ENCODE peak calls at places on chromosome 5, in seven cellular contexts. B is activated CD8-positive, alpha-beta T cell treated with anti-CD3 and anti-CD28 coated beads for 36 hours; A is NCI-H510A treated with DMSO at 0.1 percent for 48 hours; T is LoVo; O is NB4; R is neural crest cell; K is SK-MEL-5. M is an unnamed sample.

GRCh38 chr5:120684749-120685415 is 220.8 kb downstream of the PRR16 start:
- DNase-seq in B (no peak), A (no peak), T (no peak), O (peak), R (no peak), K (peak), M (peak)

GRCh38 chr5:111935835-111936234 is 178.8 kb upstream of the NREP start:
- DNase-seq in B (no peak), A (no peak), T (no peak), O (no peak), R (no peak), K (no peak), M (no peak)

GRCh38 chr5:151234476-151235238 is 10.8 kb upstream of the CCDC69 start:
- DNase-seq in B (peak), A (no peak), T (no peak), O (peak), R (no peak), K (no peak), M (no peak)

GRCh38 chr5:146052780-146053179 is 52.6 kb downstream of the PLAC8L1 start:
- DNase-seq in B (peak), A (no peak), T (no peak), O (peak), R (no peak), K (peak), M (peak)

GRCh38 chr5:17056056-17056690 is 120.1 kb upstream of the MYO10 start:
- DNase-seq in B (no peak), A (no peak), T (peak), O (no peak), R (no peak), K (no peak), M (no peak)

GRCh38 chr5:96064905-96065304 is 103.3 kb upstream of the ELL2 start:
- DNase-seq in B (no peak), A (no peak), T (no peak), O (no peak), R (no peak), K (no peak), M (no peak)

GRCh38 chr5:53087596-53087995 is 22.0 kb downstream of the MOCS2 start:
- DNase-seq in B (no peak), A (no peak), T (no peak), O (no peak), R (no peak), K (peak), M (no peak)

GRCh38 chr5:159252195-159252594 is 10.9 kb upstream of the UBLCP1 start:
- DNase-seq in B (no peak), A (no peak), T (no peak), O (no peak), R (no peak), K (no peak), M (no peak)

GRCh38 chr5:132222649-132223038 is 5.0 kb downstream of the P4HA2 start:
- DNase-seq in B (no peak), A (no peak), T (no peak), O (no peak), R (no peak), K (no peak), M (no peak)

GRCh38 chr5:40929049-40929448 is 19.8 kb downstream of the C7 start:
- DNase-seq in B (no peak), A (no peak), T (no peak), O (no peak), R (no peak), K (no peak), M (no peak)

GRCh38 chr5:167639761-167640160 is 651.7 kb upstream of the WWC1 start:
- DNase-seq in B (no peak), A (no peak), T (no peak), O (no peak), R (no peak), K (no peak), M (no peak)

GRCh38 chr5:66186108-66186507 is 42.0 kb downstream of the SREK1 start:
- DNase-seq in B (no peak), A (no peak), T (no peak), O (no peak), R (no peak), K (no peak), M (no peak)

GRCh38 chr5:54180616-54181015 is 129.8 kb downstream of the ARL15 start:
- DNase-seq in B (no peak), A (no peak), T (no peak), O (no peak), R (peak), K (no peak), M (no peak)

GRCh38 chr5:154967419-154968024 is 26.6 kb downstream of the MRPL22 start:
- DNase-seq in B (peak), A (no peak), T (no peak), O (peak), R (no peak), K (peak), M (peak)

GRCh38 chr5:69368458-69369368 is 607 bp downstream of the AK6 start:
- DNase-seq in B (peak), A (no peak), T (no peak), O (peak), R (no peak), K (no peak), M (peak)

GRCh38 chr5:178430187-178431062 is 159.8 kb downstream of the COL23A1 start:
- DNase-seq in B (no peak), A (no peak), T (no peak), O (no peak), R (no peak), K (no peak), M (no peak)

GRCh38 chr5:55935371-55935770 is 59.4 kb downstream of the IL6ST start:
- DNase-seq in B (no peak), A (no peak), T (no peak), O (no peak), R (no peak), K (no peak), M (no peak)

GRCh38 chr5:147669113-147669869 is 113.2 kb downstream of the JAKMIP2 start:
- DNase-seq in B (no peak), A (no peak), T (no peak), O (no peak), R (no peak), K (no peak), M (no peak)

GRCh38 chr5:180806351-180807011 is 3.9 kb upstream of the MGAT1 start:
- DNase-seq in B (peak), A (no peak), T (no peak), O (peak), R (no peak), K (peak), M (no peak)

GRCh38 chr5:68303038-68303738 is 87.6 kb downstream of the PIK3R1 start:
- DNase-seq in B (no peak), A (no peak), T (no peak), O (no peak), R (no peak), K (no peak), M (no peak)

GRCh38 chr5:189486-189885 is 1.8 kb upstream of the LRRC14B start:
- DNase-seq in B (no peak), A (no peak), T (no peak), O (no peak), R (no peak), K (no peak), M (no peak)

GRCh38 chr5:63255609-63256008 is 677.0 kb downstream of the LRRC70 start:
- DNase-seq in B (no peak), A (no peak), T (no peak), O (peak), R (no peak), K (no peak), M (no peak)

GRCh38 chr5:86646671-86647070 is 28.9 kb downstream of the COX7C start:
- DNase-seq in B (no peak), A (no peak), T (no peak), O (no peak), R (no peak), K (no peak), M (no peak)

M was measured in OCI-M1.